ENCODE peak calls at places on chromosome X, in seven cellular contexts. Q is stimulated activated CD8-positive, alpha-beta memory T cell treated with anti-CD3 and anti-CD28 coated beads, Interleukin-4, amount 100 ng/mL, for 4 hours; I is neural crest cell; Y is iris pigment epithelial cell; T is endodermal cell; X is mucosa of gallbladder; D is NCI-H1092. K is an unnamed sample.

GRCh38 chrX:68894513-68895338 is 65.9 kb downstream of the EFNB1 start:
- DNase-seq in T (peak), I (no peak), Q (no peak), D (peak), X (peak), Y (peak), K (peak)

GRCh38 chrX:152445926-152446325 is 5.2 kb downstream of the GABRA3 start:
- DNase-seq in X (no peak), I (no peak), Q (no peak), T (no peak), D (no peak), Y (peak), K (peak)

GRCh38 chrX:10240918-10241317 is 84.1 kb downstream of the CLCN4 start:
- DNase-seq in Y (peak), T (no peak), D (no peak), X (no peak), I (no peak), Q (no peak), K (peak)

GRCh38 chrX:36684053-36684452 is 324.1 kb upstream of the FAM47C start:
- DNase-seq in D (no peak), Q (no peak), X (no peak), T (no peak), I (no peak), Y (no peak), K (no peak)

GRCh38 chrX:46791927-46792825 is 33.3 kb upstream of the SLC9A7 start:
- DNase-seq in D (no peak), I (no peak), Y (peak), Q (no peak), X (no peak), T (peak), K (peak)

GRCh38 chrX:41152221-41152620 is 67.0 kb downstream of the USP9X start:
- DNase-seq in Q (no peak), I (no peak), X (no peak), D (no peak), T (no peak), Y (no peak), K (no peak)

GRCh38 chrX:65813245-65813644 is 145.8 kb downstream of the MSN start:
- DNase-seq in X (no peak), Q (no peak), I (no peak), T (no peak), D (no peak), Y (no peak), K (no peak)

GRCh38 chrX:18099745-18100144 is 120.9 kb downstream of the BEND2 start:
- DNase-seq in Q (no peak), T (no peak), Y (no peak), X (no peak), D (no peak), I (no peak), K (no peak)

GRCh38 chrX:16528620-16529019 is 121.3 kb upstream of the S100G start:
- DNase-seq in I (no peak), T (no peak), X (no peak), Q (no peak), Y (no peak), D (no peak), K (no peak)

GRCh38 chrX:149760965-149761364 is 12.9 kb upstream of the HSFX1 start:
- DNase-seq in X (no peak), Y (no peak), Q (no peak), I (no peak), D (no peak), T (peak), K (no peak)

GRCh38 chrX:44344194-44344593 is 722 bp upstream of the EFHC2 start:
- DNase-seq in I (no peak), D (no peak), Y (no peak), X (no peak), T (peak), Q (peak), K (no peak)

GRCh38 chrX:145817299-145817665 is 347 bp upstream of the SLITRK2 start:
- DNase-seq in X (no peak), Q (no peak), I (no peak), D (no peak), T (peak), Y (no peak), K (no peak)

GRCh38 chrX:18887177-18887820 is 96.6 kb downstream of the PHKA2 start:
- DNase-seq in Y (no peak), Q (no peak), T (peak), X (peak), I (no peak), D (no peak), K (no peak)

GRCh38 chrX:152819732-152820131 is 10.8 kb downstream of the CETN2 start:
- DNase-seq in D (no peak), Y (peak), Q (no peak), I (no peak), X (no peak), T (no peak), K (peak)

GRCh38 chrX:38999967-39000745 is 198.9 kb downstream of the MID1IP1 start:
- DNase-seq in X (no peak), D (no peak), I (no peak), Q (no peak), T (no peak), Y (no peak), K (no peak)

GRCh38 chrX:13570245-13570573 is 808 bp downstream of the EGFL6 start:
- DNase-seq in T (no peak), Q (no peak), D (no peak), X (no peak), Y (no peak), I (no peak), K (no peak)

GRCh38 chrX:70262952-70263567 is 3.1 kb upstream of the P2RY4 start:
- DNase-seq in D (peak), T (peak), I (peak), Q (no peak), Y (peak), X (peak), K (peak)

GRCh38 chrX:41781500-41781899 is 57.5 kb downstream of the GPR82 start:
- DNase-seq in X (no peak), T (no peak), D (peak), Y (peak), I (no peak), Q (no peak), K (peak)

GRCh38 chrX:8579602-8580001 is 115.0 kb downstream of the VCX3B start:
- DNase-seq in X (no peak), Y (no peak), I (no peak), T (no peak), Q (no peak), D (no peak), K (no peak)

GRCh38 chrX:103716967-103717366 is 6.3 kb downstream of the TMEM31 start:
- DNase-seq in X (no peak), T (no peak), D (no peak), Q (no peak), Y (peak), I (no peak), K (peak)

GRCh38 chrX:82816001-82816400 is 692.1 kb upstream of the POU3F4 start:
- DNase-seq in Y (no peak), X (no peak), Q (no peak), D (no peak), I (no peak), T (no peak), K (peak)

GRCh38 chrX:8191022-8191421 is 20.0 kb upstream of the VCX2 start:
- DNase-seq in Y (no peak), I (no peak), D (no peak), T (no peak), X (no peak), Q (no peak), K (peak)

GRCh38 chrX:48616575-48616974 is 19.3 kb downstream of the WDR13 start:
- DNase-seq in T (no peak), Y (no peak), D (no peak), X (no peak), Q (no peak), I (no peak), K (no peak)

GRCh38 chrX:107677501-107677901 is 49.2 kb downstream of the PRPS1 start:
- DNase-seq in I (no peak), Y (peak), T (peak), Q (no peak), X (no peak), D (no peak), K (peak)

GRCh38 chrX:77440310-77440709 is 6.9 kb upstream of the FGF16 start:
- DNase-seq in Q (no peak), X (no peak), D (no peak), T (no peak), Y (no peak), I (no peak), K (peak)

GRCh38 chrX:53479295-53479694 is 45.1 kb upstream of the HSD17B10 start:
- DNase-seq in Y (peak), I (no peak), Q (no peak), T (peak), D (no peak), X (no peak), K (peak)

GRCh38 chrX:47178337-47178736 is 15.3 kb upstream of the UBA1 start:
- DNase-seq in Y (no peak), X (no peak), I (no peak), T (peak), D (no peak), Q (no peak), K (no peak)

GRCh38 chrX:56857042-56857441 is 128.0 kb downstream of the NBDY start:
- DNase-seq in I (no peak), D (no peak), T (no peak), X (no peak), Q (no peak), Y (no peak), K (no peak)